ENCODE peak calls at places on chromosomes 13 and 19, in ten cellular contexts. H is A549; K is heart right ventricle; U is tibial artery; Y is upper lobe of right lung; E is AG10803; P is CD4-positive, alpha-beta T cell; D is B cell; Q is CD8-positive, alpha-beta T cell; J is astrocyte of the spinal cord. B is an unnamed sample.

GRCh38 chr13:84446972-84447700 is 564.9 kb upstream of the SLITRK1 start:
- DNase-seq in J (peak), Y (no peak), K (no peak), P (no peak), D (no peak), Q (no peak), E (peak), H (no peak), U (no peak), B (no peak)

GRCh38 chr19:16459680-16460079 is 12.1 kb downstream of the EPS15L1 start:
- DNase-seq in Y (no peak), Q (no peak), U (no peak), K (no peak), P (no peak), E (peak), H (no peak), J (no peak), D (no peak), B (no peak)

GRCh38 chr13:112697756-112698655 is 8.2 kb downstream of the ATP11A start:
- DNase-seq in K (no peak), H (no peak), U (peak), Q (no peak), E (peak), D (no peak), J (no peak), P (no peak), Y (no peak), B (no peak)

GRCh38 chr19:18313398-18313797 is 9.5 kb downstream of the LSM4 start:
- DNase-seq in J (no peak), K (no peak), Y (no peak), E (no peak), Q (no peak), D (no peak), U (no peak), H (no peak), P (no peak), B (no peak)

GRCh38 chr13:40777166-40777956 is 6.4 kb upstream of the MRPS31 start:
- DNase-seq in Y (no peak), H (peak), U (no peak), E (peak), D (peak), J (peak), P (no peak), Q (peak), K (no peak), B (no peak)

GRCh38 chr19:1494115-1494815 is 3.3 kb downstream of the REEP6 start:
- DNase-seq in D (no peak), Y (no peak), P (no peak), J (no peak), Q (no peak), E (no peak), K (no peak), U (no peak), H (no peak), B (no peak)

GRCh38 chr13:114106526-114106925 is 25.9 kb downstream of the RASA3 start:
- DNase-seq in Y (peak), H (no peak), J (no peak), P (no peak), Q (no peak), U (no peak), D (no peak), K (no peak), E (no peak), B (no peak)

GRCh38 chr13:40120781-40121180 is 465.3 kb downstream of the COG6 start:
- DNase-seq in K (no peak), H (no peak), P (no peak), Q (no peak), J (no peak), Y (no peak), D (no peak), E (peak), U (no peak), B (no peak)

GRCh38 chr13:30698023-30698422 is 37.3 kb upstream of the ALOX5AP start:
- DNase-seq in U (no peak), Q (no peak), Y (no peak), D (no peak), K (no peak), J (peak), E (peak), H (no peak), P (no peak), B (no peak)

GRCh38 chr19:46972301-46972700 is 47.3 kb upstream of the NPAS1 start:
- DNase-seq in E (peak), P (no peak), Y (no peak), Q (no peak), H (no peak), D (no peak), U (no peak), J (no peak), K (no peak), B (no peak)

GRCh38 chr19:48623556-48624066 is 4.3 kb downstream of the SPHK2 start:
- DNase-seq in E (no peak), D (no peak), U (no peak), H (no peak), Y (no peak), J (no peak), Q (no peak), P (no peak), K (no peak), B (no peak)

GRCh38 chr13:35485451-35485850 is 9.0 kb upstream of the MAB21L1 start:
- DNase-seq in Y (no peak), U (no peak), K (no peak), J (no peak), E (no peak), P (no peak), D (no peak), Q (no peak), H (no peak), B (no peak)

GRCh38 chr19:42200116-42200740 is 17.2 kb downstream of the DEDD2 start:
- DNase-seq in H (no peak), K (no peak), U (no peak), E (no peak), P (no peak), D (no peak), J (no peak), Q (no peak), Y (no peak), B (no peak)

GRCh38 chr19:28242317-28242927 is 970.5 kb downstream of the UQCRFS1 start:
- DNase-seq in H (peak), Y (no peak), K (no peak), P (no peak), E (peak), U (no peak), D (no peak), J (peak), Q (no peak), B (no peak)

GRCh38 chr19:8487137-8487851 is 15.1 kb downstream of the PRAM1 start:
- DNase-seq in Q (peak), U (peak), E (no peak), P (peak), D (no peak), J (no peak), K (no peak), Y (peak), H (no peak), B (no peak)

GRCh38 chr19:19937403-19937802 is 36.7 kb downstream of the ZNF93 start:
- DNase-seq in H (no peak), E (no peak), Q (no peak), J (no peak), P (no peak), D (no peak), Y (no peak), U (no peak), K (no peak), B (no peak)

GRCh38 chr13:79663420-79663819 is 182.5 kb downstream of the NDFIP2 start:
- DNase-seq in Y (no peak), K (no peak), Q (no peak), J (no peak), P (no peak), H (no peak), E (no peak), U (no peak), D (no peak), B (no peak)

GRCh38 chr19:11061951-11062350 is 27.3 kb upstream of the LDLR start:
- DNase-seq in D (no peak), J (no peak), P (no peak), E (no peak), H (no peak), U (no peak), Q (no peak), K (no peak), Y (no peak), B (no peak)

GRCh38 chr13:30017880-30018279 is 167.5 kb upstream of the UBL3 start:
- DNase-seq in U (no peak), E (no peak), K (no peak), Y (no peak), P (no peak), H (no peak), J (no peak), Q (no peak), D (no peak), B (no peak)

GRCh38 chr19:49894879-49895565 is 1.7 kb downstream of the IL4I1 start:
- DNase-seq in U (no peak), H (no peak), E (no peak), P (no peak), K (no peak), Q (no peak), J (no peak), Y (no peak), D (no peak), B (no peak)

GRCh38 chr19:1503089-1503924 is 9.5 kb downstream of the ADAMTSL5 start:
- DNase-seq in J (no peak), K (peak), P (peak), U (no peak), H (peak), Q (peak), D (no peak), E (peak), Y (peak), B (no peak)

GRCh38 chr13:48678316-48678715 is 24.6 kb downstream of the CYSLTR2 start:
- DNase-seq in Q (no peak), E (no peak), D (no peak), H (no peak), J (no peak), U (no peak), K (no peak), P (no peak), Y (no peak), B (no peak)

GRCh38 chr19:17542042-17542441 is 13.4 kb upstream of the COLGALT1 start:
- DNase-seq in H (no peak), D (no peak), U (no peak), E (no peak), K (no peak), Q (no peak), J (no peak), P (no peak), Y (no peak), B (no peak)

GRCh38 chr13:49567501-49567900 is 17.9 kb downstream of the RCBTB1 start:
- DNase-seq in D (no peak), U (no peak), E (no peak), Q (no peak), Y (no peak), H (no peak), J (no peak), P (no peak), K (no peak), B (no peak)

GRCh38 chr13:80214521-80214941 is 126.4 kb downstream of the SPRY2 start:
- DNase-seq in H (peak), K (no peak), U (no peak), J (peak), E (peak), Q (no peak), Y (no peak), P (no peak), D (no peak), B (no peak)

GRCh38 chr13:74755065-74755464 is 620.9 kb upstream of the KLF12 start:
- DNase-seq in J (no peak), H (no peak), Q (no peak), Y (no peak), P (no peak), K (no peak), E (no peak), U (no peak), D (no peak), B (no peak)

GRCh38 chr13:29537736-29538624 is 57.5 kb downstream of the SLC7A1 start:
- DNase-seq in E (peak), H (no peak), J (no peak), Q (no peak), P (no peak), K (no peak), U (no peak), Y (no peak), D (no peak), B (no peak)

GRCh38 chr19:10004617-10005016 is 5.7 kb downstream of the COL5A3 start:
- DNase-seq in Q (no peak), J (no peak), K (no peak), U (no peak), P (no peak), D (no peak), H (no peak), Y (no peak), E (peak), B (no peak)

GRCh38 chr19:10003271-10003670 is 7.0 kb downstream of the COL5A3 start:
- DNase-seq in Y (no peak), E (no peak), K (no peak), P (no peak), Q (no peak), H (no peak), J (no peak), U (no peak), D (no peak), B (no peak)

GRCh38 chr19:10000171-10000826 is 10.0 kb downstream of the COL5A3 start:
- DNase-seq in H (peak), E (peak), J (peak), Y (peak), Q (peak), P (peak), K (peak), D (no peak), U (peak), B (peak)

GRCh38 chr19:10005632-10006334 is 4.5 kb downstream of the COL5A3 start:
- DNase-seq in Q (no peak), E (no peak), Y (no peak), K (peak), H (no peak), U (no peak), D (no peak), J (no peak), P (no peak), B (no peak)

DNA sequence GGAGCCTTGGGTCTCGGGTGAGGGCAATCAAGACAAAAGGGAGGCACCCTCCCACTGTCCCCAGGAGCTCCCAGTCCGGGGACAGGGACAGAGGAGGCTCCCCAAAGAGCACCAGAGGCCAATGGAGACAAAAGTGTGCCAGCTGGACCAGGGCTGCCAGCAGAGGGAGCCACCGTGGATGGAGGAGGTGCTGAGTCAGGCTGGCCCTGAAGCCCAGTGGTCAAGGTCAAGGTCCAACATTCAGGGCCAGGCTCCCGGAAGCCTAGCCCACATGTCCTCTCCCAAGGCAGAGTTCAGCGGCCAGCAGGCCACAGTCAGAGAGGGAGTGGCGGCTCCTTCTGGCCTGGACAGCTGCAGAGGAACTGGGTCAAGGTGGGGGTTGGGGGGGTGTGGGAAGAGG is 8.4 kb downstream of the COL5A3 start:
- DNase-seq in D (no peak), Y (no peak), K (peak), E (peak), U (no peak), Q (no peak), H (peak), J (no peak), P (no peak), B (no peak)
- TF ChIP-seq CTCF in D (no peak), Y (peak), K (peak), E (peak), U (no peak), Q (no peak), H (peak), J (peak), P (no peak), B (peak)

GRCh38 chr19:5667751-5668271 is 12.5 kb downstream of the MICOS13 start:
- DNase-seq in Q (no peak), D (no peak), Y (no peak), K (no peak), U (no peak), J (no peak), E (no peak), H (no peak), P (no peak), B (no peak)

GRCh38 chr19:5666921-5667610 is 13.2 kb downstream of the MICOS13 start:
- DNase-seq in J (no peak), K (no peak), D (no peak), E (no peak), Y (no peak), U (no peak), P (no peak), Q (no peak), H (no peak), B (no peak)

GRCh38 chr19:5663904-5664303 is 16.4 kb downstream of the MICOS13 start:
- DNase-seq in U (no peak), P (no peak), H (no peak), E (no peak), Y (no peak), K (no peak), D (no peak), Q (no peak), J (no peak), B (no peak)

GRCh38 chr19:5664515-5664914 is 15.8 kb downstream of the MICOS13 start:
- DNase-seq in U (no peak), Y (no peak), Q (no peak), J (no peak), D (no peak), P (no peak), K (no peak), H (no peak), E (no peak), B (no peak)

DNA sequence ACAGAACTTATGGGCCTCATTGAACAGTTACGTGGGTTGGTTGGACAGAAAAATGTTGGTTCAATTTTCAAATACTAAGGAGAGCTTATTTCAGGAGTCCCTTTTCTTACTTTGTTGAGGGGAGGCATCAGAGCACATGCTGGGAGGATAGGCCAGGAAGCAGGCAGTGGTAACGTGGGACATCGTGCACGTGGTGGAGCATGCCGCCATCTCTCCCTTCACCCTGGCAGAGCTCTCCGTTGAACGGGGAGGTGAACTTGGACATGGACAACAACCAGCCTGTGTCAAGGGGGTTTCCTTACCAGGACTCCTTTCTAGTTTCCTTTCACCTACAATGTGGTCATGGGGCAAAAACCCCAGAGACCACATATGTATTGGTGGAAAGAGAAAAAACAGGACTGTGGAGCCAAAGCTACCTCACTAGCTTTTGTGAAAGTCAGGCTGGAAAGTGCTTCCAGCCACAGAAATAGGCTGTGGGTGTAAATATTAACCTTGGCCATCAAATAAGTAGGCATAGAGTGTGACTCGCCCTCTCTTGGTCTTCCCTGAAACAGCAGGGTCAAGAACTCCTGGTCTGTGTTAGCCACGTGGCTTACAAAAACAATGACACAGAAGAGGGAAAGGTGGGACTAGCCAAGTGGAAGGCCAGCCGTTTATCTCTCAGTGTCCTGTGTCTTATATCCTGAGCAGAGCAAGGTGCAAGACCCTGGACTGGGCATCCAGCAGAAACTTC is 14.4 kb downstream of the MICOS13 start:
- DNase-seq in Q (no peak), J (peak), U (no peak), H (peak), E (peak), K (no peak), Y (no peak), D (no peak), P (no peak), B (no peak)
- TF ChIP-seq CTCF in Q (no peak), J (peak), U (no peak), H (no peak), E (peak), K (no peak), Y (no peak), D (no peak), P (no peak), B (no peak)

GRCh38 chr13:38417727-38418126 is 68.1 kb downstream of the UFM1 start:
- DNase-seq in K (no peak), P (no peak), E (peak), Y (no peak), H (peak), Q (no peak), D (no peak), J (no peak), U (no peak), B (no peak)
- TF ChIP-seq CTCF in K (peak), P (no peak), E (peak), Y (peak), H (no peak), Q (no peak), D (peak), J (peak), U (no peak), B (no peak)

GRCh38 chr13:108733141-108733540 is 103.7 kb downstream of the MYO16 start:
- DNase-seq in Y (no peak), Q (no peak), H (no peak), E (no peak), K (no peak), U (no peak), J (no peak), P (no peak), D (no peak), B (no peak)

DNA sequence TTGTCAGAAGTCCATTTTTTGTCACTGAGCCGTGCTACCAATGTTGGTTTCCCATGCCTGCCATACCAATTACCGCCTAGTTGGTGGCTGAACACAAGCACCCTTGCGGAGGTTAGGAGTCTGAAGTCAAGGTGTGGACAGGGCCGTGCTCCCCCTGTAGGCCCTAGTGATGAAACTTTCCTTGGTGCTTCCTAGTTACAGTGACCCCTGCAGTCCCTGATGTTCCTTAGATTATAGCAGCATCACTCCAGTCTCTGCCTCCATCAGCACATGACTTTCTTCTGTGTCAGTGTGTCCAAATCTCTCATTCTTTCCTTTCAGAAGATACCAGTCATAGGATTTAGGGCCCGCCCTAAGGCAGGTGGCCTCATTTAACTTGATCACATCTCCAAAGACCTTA is 99.0 kb downstream of the MYO16 start:
- DNase-seq in P (no peak), Q (no peak), E (no peak), Y (no peak), U (no peak), J (no peak), D (no peak), K (no peak), H (peak), B (no peak)
- TF ChIP-seq CTCF in P (no peak), Q (no peak), E (no peak), Y (no peak), U (no peak), J (no peak), D (no peak), K (no peak), H (no peak), B (peak)

DNA sequence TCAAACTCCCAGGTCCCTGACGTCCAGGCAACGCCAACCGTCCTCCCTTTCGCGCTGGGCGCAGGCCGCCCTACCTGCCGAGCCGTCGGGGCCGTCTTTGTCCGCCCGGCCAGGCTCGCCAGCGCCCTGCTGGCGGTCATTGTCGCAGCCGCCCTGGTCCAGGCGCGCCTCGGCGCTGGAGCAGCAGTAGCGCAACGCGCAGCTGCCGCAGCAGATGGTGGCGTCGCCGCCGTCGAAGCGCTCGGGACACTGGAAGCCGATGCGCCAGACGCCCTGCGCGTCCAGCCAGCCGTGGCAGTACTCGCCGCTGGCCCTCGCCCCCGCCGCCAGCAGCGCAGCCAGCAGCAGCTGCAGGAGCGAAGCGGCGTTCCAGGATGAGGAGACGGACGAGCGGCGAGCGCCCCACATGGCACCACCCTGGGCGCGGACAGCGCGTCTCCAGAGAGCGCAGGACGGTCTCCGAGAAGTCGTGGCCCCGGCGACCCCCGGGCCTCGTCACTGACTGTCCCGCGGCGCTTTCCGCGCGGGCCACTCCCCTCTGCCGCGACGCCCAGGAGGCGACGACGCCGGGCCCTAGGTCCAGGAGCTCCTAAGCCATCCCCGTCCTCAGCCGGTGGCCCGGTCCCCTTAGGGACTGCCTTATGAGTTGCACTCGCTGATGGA is 1.1 kb downstream of the SHISA2 start:
- DNase-seq in H (peak), D (no peak), E (no peak), U (no peak), P (peak), Y (peak), Q (no peak), K (peak), J (peak), B (peak)
- TF ChIP-seq CTCF in H (no peak), D (no peak), E (no peak), U (no peak), P (no peak), Y (no peak), Q (no peak), K (no peak), J (no peak), B (peak)

GRCh38 chr13:46010148-46010547 is 42.4 kb downstream of the ZC3H13 start:
- DNase-seq in E (peak), K (no peak), D (no peak), J (peak), U (no peak), H (peak), Y (no peak), P (no peak), Q (no peak), B (no peak)
- TF ChIP-seq CTCF in E (peak), K (no peak), D (no peak), J (peak), U (no peak), H (peak), Y (no peak), P (no peak), Q (no peak), B (peak)